ENCODE peak calls at places on chromosomes 11 and 22, in eight cellular contexts. E is right lobe of liver, R is AG10803, H is nephron progenitor cell, M is fibroblast of mammary gland, C is A549, P is MM.1S, G is dorsolateral prefrontal cortex. N is an unnamed sample.

GRCh38 chr11:285021-285893 is 3.7 kb upstream of the PGGHG start:
- DNase-seq in G (no peak), P (no peak), R (no peak), H (no peak), C (no peak), E (no peak), M (no peak), N (no peak)

GRCh38 chr11:88552377-88553029 is 215.0 kb upstream of the CTSC start:
- DNase-seq in R (peak; percentile 56), C (peak; percentile 41), P (peak; percentile 72), G (no peak), H (peak; percentile 50), M (peak; percentile 69), E (peak; percentile 56), N (peak; percentile 26)

GRCh38 chr11:65593518-65594414 is 1.8 kb downstream of the KCNK7 start:
- DNase-seq in E (peak; percentile 61), G (peak; percentile 64), P (peak; percentile 13), C (no peak), H (peak; percentile 61), M (no peak), R (no peak), N (peak; percentile 79)

GRCh38 chr22:24989541-24989951 is 37.0 kb downstream of the KIAA1671 start:
- DNase-seq in G (no peak), H (no peak), C (no peak), R (no peak), E (peak; percentile 74), M (no peak), P (no peak), N (no peak)

GRCh38 chr22:49446145-49446758 is 381.4 kb downstream of the BRD1 start:
- DNase-seq in C (no peak), M (no peak), E (peak; percentile 11), P (no peak), R (no peak), H (no peak), G (no peak), N (no peak)

GRCh38 chr22:17112491-17113042 is 8.6 kb downstream of the TMEM121B start:
- DNase-seq in G (no peak), C (no peak), H (peak; percentile 45), E (no peak), M (no peak), R (no peak), P (no peak), N (no peak)

GRCh38 chr11:64767344-64768299 is 7.8 kb upstream of the PYGM start:
- DNase-seq in E (no peak), H (peak; percentile 85), P (no peak), C (no peak), R (peak; percentile 68), M (peak; percentile 70), G (no peak), N (peak; percentile 58)

GRCh38 chr11:71946144-71946571 is 17.3 kb downstream of the RNF121 start:
- DNase-seq in M (peak; percentile 24), C (peak; percentile 53), P (no peak), G (no peak), E (no peak), R (peak; percentile 36), H (no peak), N (no peak)

GRCh38 chr11:66328307-66329144 is 7.7 kb downstream of the RIN1 start:
- DNase-seq in P (peak; percentile 63), G (peak; percentile 74), M (peak; percentile 71), H (peak; percentile 82), R (peak; percentile 75), E (peak; percentile 79), C (peak; percentile 78), N (peak; percentile 90)

GRCh38 chr22:48651036-48651890 is 1176.4 kb downstream of the BRD1 start:
- DNase-seq in H (no peak), G (peak; percentile 64), P (no peak), E (no peak), C (no peak), R (no peak), M (no peak), N (no peak)

GRCh38 chr11:43518407-43519165 is 159.9 kb downstream of the TTC17 start:
- DNase-seq in P (no peak), C (no peak), G (no peak), R (peak; percentile 26), H (no peak), E (no peak), M (peak; percentile 19), N (peak; percentile 42)

GRCh38 chr22:30806391-30806861 is 111.8 kb downstream of the OSBP2 start:
- DNase-seq in M (peak; percentile 46), E (no peak), G (no peak), P (no peak), R (peak; percentile 42), H (peak; percentile 27), C (no peak), N (no peak)

GRCh38 chr11:86264649-86265048 is 20.1 kb downstream of the EED start:
- DNase-seq in C (no peak), G (no peak), R (no peak), P (no peak), E (no peak), H (no peak), M (no peak), N (no peak)

GRCh38 chr11:125300791-125301218 is 136.3 kb downstream of the PKNOX2 start:
- DNase-seq in G (no peak), P (peak; percentile 93), E (no peak), C (peak; percentile 8), H (no peak), M (peak; percentile 57), R (peak; percentile 77), N (no peak)

GRCh38 chr22:47444746-47445065 is 682.3 kb downstream of the TBC1D22A start:
- DNase-seq in H (no peak), E (no peak), M (no peak), C (no peak), R (no peak), G (no peak), P (no peak), N (no peak)

GRCh38 chr11:8832571-8833260 is 78.3 kb upstream of the AKIP1 start:
- DNase-seq in R (peak; percentile 93), M (peak; percentile 74), C (no peak), G (no peak), H (peak; percentile 22), E (peak; percentile 21), P (peak; percentile 38), N (peak; percentile 77)

GRCh38 chr22:36432592-36433317 is 45.0 kb upstream of the MYH9 start:
- DNase-seq in R (peak; percentile 64), G (no peak), C (no peak), P (no peak), E (no peak), H (no peak), M (no peak), N (no peak)

GRCh38 chr11:29937526-29937925 is 79.3 kb downstream of the KCNA4 start:
- DNase-seq in P (peak; percentile 63), H (no peak), R (no peak), C (no peak), E (no peak), M (no peak), G (no peak), N (no peak)

GRCh38 chr22:28648792-28649191 is 30.8 kb downstream of the TTC28 start:
- DNase-seq in R (no peak), P (no peak), C (no peak), E (no peak), H (no peak), M (no peak), G (no peak), N (no peak)

GRCh38 chr11:29773656-29774264 is 243.1 kb downstream of the KCNA4 start:
- DNase-seq in C (no peak), R (no peak), G (no peak), E (no peak), P (no peak), M (peak; percentile 64), H (no peak), N (no peak)

GRCh38 chr22:19756288-19757128 is 4.1 kb upstream of the TBX1 start:
- DNase-seq in E (peak; percentile 75), G (no peak), C (peak; percentile 72), R (no peak), H (peak; percentile 65), P (peak; percentile 69), M (no peak), N (peak; percentile 89)
- TF ChIP-seq CTCF in E (peak; percentile 57), G (no peak), C (peak; percentile 37), R (peak; percentile 38), H (peak; percentile 22), P (peak; percentile 71), M (peak; percentile 27), N (peak; percentile 72)

DNA sequence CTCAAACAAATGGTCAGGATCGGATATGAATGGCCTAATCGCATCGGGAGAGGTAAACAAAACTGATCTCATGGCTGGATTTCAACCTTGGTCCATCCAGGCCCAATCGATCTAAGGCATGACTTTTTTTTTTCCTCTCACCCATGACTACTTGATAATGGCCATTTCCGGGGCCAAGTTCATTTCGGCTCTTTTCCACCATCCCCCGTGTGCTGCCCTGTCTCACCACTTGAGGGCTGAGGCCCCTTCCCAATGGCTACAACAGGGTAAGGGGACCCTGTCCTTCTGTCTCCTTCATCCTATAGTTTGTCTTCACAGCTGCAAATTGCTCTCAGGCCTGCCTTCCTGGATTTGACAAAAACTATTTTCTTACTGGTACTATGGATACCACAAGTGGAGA is 26.7 kb downstream of the GRAP2 start:
- DNase-seq in G (no peak), H (no peak), C (no peak), M (no peak), R (no peak), P (no peak), E (no peak), N (no peak)
- TF ChIP-seq CTCF in G (no peak), H (peak; percentile 35), C (no peak), M (no peak), R (no peak), P (no peak), E (no peak), N (no peak)

DNA sequence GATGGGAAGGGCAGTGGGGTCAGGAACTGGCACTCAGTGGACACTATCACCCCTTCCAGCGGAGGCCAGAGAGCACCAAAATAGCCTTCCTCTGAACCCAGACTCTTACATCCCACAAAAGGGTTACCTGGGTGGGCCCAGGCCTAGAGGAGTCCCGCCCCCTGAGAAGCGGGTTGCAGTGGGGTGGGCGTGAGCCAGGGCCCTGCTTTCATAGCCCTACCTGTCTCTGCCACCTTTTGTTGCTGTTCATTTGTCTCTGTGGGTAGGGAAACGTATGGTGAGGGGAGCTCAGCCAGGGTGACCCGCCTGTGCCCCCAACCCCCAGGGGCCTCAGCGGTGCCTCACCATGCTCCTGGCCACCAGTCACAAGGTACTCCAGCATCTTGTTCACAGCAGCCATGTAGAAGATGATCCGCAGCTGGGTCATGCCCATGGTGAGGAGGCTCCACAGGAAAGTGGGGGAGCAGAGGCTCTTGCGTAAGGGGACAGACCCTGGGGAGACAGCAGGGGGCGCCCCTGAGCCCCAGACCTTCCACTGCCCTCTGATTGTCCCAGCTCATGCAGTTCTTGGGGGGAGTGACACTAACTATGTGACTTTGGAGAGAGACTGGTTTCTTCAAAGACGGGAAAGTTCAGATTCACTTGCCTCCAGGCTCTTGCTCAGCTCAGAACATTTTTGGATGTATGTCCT is 24.0 kb downstream of the SLC43A1 start:
- DNase-seq in P (no peak), H (peak; percentile 54), G (no peak), C (no peak), E (no peak), M (peak; percentile 36), R (no peak), N (peak; percentile 67)
- TF ChIP-seq CTCF in P (peak; percentile 73), H (peak; percentile 56), G (peak; percentile 45), C (peak; percentile 62), E (peak; percentile 68), M (peak; percentile 66), R (peak; percentile 61), N (peak; percentile 74)

DNA sequence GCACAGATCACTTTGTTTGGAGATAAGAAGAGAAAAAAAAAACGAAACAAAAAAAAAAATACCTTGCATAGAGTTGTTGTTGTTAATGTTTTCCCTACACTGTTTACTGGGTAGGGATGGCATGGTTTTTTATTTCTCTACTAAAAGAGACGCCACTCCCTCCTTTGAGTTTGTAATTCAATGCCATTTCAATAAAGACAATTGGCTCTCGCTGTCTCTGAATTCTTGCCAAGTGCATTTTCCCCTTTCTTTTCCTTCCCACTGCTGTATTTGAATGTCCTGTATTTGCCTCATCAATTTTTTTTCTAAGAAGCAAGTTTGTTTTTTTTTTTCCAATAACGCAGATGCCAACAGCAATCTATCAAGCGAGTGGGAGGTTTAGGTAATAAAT is 213.8 kb upstream of the UBASH3B start:
- DNase-seq in C (no peak), R (no peak), G (no peak), P (no peak), H (no peak), M (no peak), E (no peak), N (no peak)
- TF ChIP-seq CTCF in C (no peak), R (no peak), G (no peak), P (no peak), H (no peak), M (no peak), E (no peak), N (no peak)